ENCODE peak calls at places on chromosomes 7 and 10, in nine cellular contexts. One of them, this sample, is unnamed.

GRCh38 chr7:958221-959200 is 4.0 kb upstream of the ADAP1 start:
- DNase-seq in heart right ventricle: no peak
- DNase-seq in foreskin fibroblast: no peak
- DNase-seq in cardiac muscle cell: no peak
- DNase-seq in CD8-positive, alpha-beta memory T cell: no peak
- DNase-seq in Caco-2: no peak
- DNase-seq in OCI-LY7: no peak
- DNase-seq in A549: no peak
- DNase-seq in lower lobe of right lung: peak; percentile 32
- DNase-seq in this sample: peak; percentile 67

GRCh38 chr10:118738422-118738821 is 16.3 kb downstream of the CACUL1 start:
- DNase-seq in heart right ventricle: no peak
- DNase-seq in CD8-positive, alpha-beta memory T cell: no peak
- DNase-seq in lower lobe of right lung: no peak
- DNase-seq in A549: no peak
- DNase-seq in OCI-LY7: no peak
- DNase-seq in cardiac muscle cell: no peak
- DNase-seq in Caco-2: no peak
- DNase-seq in foreskin fibroblast: no peak
- DNase-seq in this sample: no peak

GRCh38 chr7:36304099-36304425 is 85.6 kb upstream of the ANLN start:
- DNase-seq in A549: no peak
- DNase-seq in lower lobe of right lung: no peak
- DNase-seq in OCI-LY7: no peak
- DNase-seq in CD8-positive, alpha-beta memory T cell: no peak
- DNase-seq in foreskin fibroblast: no peak
- DNase-seq in Caco-2: no peak
- DNase-seq in heart right ventricle: no peak
- DNase-seq in cardiac muscle cell: no peak
- DNase-seq in this sample: no peak

GRCh38 chr7:18402488-18403183 is 92.9 kb upstream of the HDAC9 start:
- DNase-seq in cardiac muscle cell: no peak
- DNase-seq in lower lobe of right lung: no peak
- DNase-seq in OCI-LY7: no peak
- DNase-seq in CD8-positive, alpha-beta memory T cell: no peak
- DNase-seq in heart right ventricle: no peak
- DNase-seq in foreskin fibroblast: no peak
- DNase-seq in Caco-2: no peak
- DNase-seq in A549: no peak
- DNase-seq in this sample: no peak

GRCh38 chr7:107469836-107470416 is at the start of gene GPR22:
- DNase-seq in lower lobe of right lung: no peak
- DNase-seq in CD8-positive, alpha-beta memory T cell: no peak
- DNase-seq in cardiac muscle cell: no peak
- DNase-seq in Caco-2: no peak
- DNase-seq in foreskin fibroblast: no peak
- DNase-seq in OCI-LY7: no peak
- DNase-seq in A549: no peak
- DNase-seq in heart right ventricle: no peak
- DNase-seq in this sample: no peak

GRCh38 chr7:29485376-29486190 is 78.1 kb upstream of the PRR15 start:
- DNase-seq in heart right ventricle: no peak
- DNase-seq in Caco-2: no peak
- DNase-seq in CD8-positive, alpha-beta memory T cell: no peak
- DNase-seq in OCI-LY7: no peak
- DNase-seq in A549: no peak
- DNase-seq in cardiac muscle cell: no peak
- DNase-seq in foreskin fibroblast: no peak
- DNase-seq in lower lobe of right lung: no peak
- DNase-seq in this sample: no peak

GRCh38 chr7:54877683-54878082 is 118.7 kb upstream of the SEC61G start:
- DNase-seq in CD8-positive, alpha-beta memory T cell: no peak
- DNase-seq in foreskin fibroblast: no peak
- DNase-seq in A549: no peak
- DNase-seq in lower lobe of right lung: no peak
- DNase-seq in cardiac muscle cell: no peak
- DNase-seq in OCI-LY7: no peak
- DNase-seq in Caco-2: no peak
- DNase-seq in heart right ventricle: no peak
- DNase-seq in this sample: no peak

GRCh38 chr10:105969884-105970377 is 1194.6 kb downstream of the SORCS1 start:
- DNase-seq in heart right ventricle: no peak
- DNase-seq in lower lobe of right lung: no peak
- DNase-seq in OCI-LY7: no peak
- DNase-seq in CD8-positive, alpha-beta memory T cell: no peak
- DNase-seq in foreskin fibroblast: no peak
- DNase-seq in A549: no peak
- DNase-seq in Caco-2: no peak
- DNase-seq in cardiac muscle cell: no peak
- DNase-seq in this sample: no peak

GRCh38 chr7:28068811-28069216 is 111.8 kb downstream of the JAZF1 start:
- DNase-seq in OCI-LY7: no peak
- DNase-seq in Caco-2: no peak
- DNase-seq in foreskin fibroblast: peak; percentile 51
- DNase-seq in cardiac muscle cell: no peak
- DNase-seq in lower lobe of right lung: no peak
- DNase-seq in A549: peak; percentile 24
- DNase-seq in CD8-positive, alpha-beta memory T cell: no peak
- DNase-seq in heart right ventricle: no peak
- DNase-seq in this sample: no peak

GRCh38 chr7:155587486-155587885 is 41.1 kb upstream of the CNPY1 start:
- DNase-seq in heart right ventricle: no peak
- DNase-seq in A549: no peak
- DNase-seq in Caco-2: no peak
- DNase-seq in CD8-positive, alpha-beta memory T cell: no peak
- DNase-seq in cardiac muscle cell: no peak
- DNase-seq in OCI-LY7: no peak
- DNase-seq in foreskin fibroblast: no peak
- DNase-seq in lower lobe of right lung: no peak
- DNase-seq in this sample: peak; percentile 62

GRCh38 chr10:86315543-86315942 is 51.1 kb downstream of the GRID1 start:
- DNase-seq in Caco-2: no peak
- DNase-seq in CD8-positive, alpha-beta memory T cell: no peak
- DNase-seq in A549: no peak
- DNase-seq in cardiac muscle cell: no peak
- DNase-seq in heart right ventricle: no peak
- DNase-seq in OCI-LY7: no peak
- DNase-seq in lower lobe of right lung: no peak
- DNase-seq in foreskin fibroblast: no peak
- DNase-seq in this sample: peak; percentile 3

GRCh38 chr7:51138121-51139085 is 178.2 kb downstream of the COBL start:
- DNase-seq in Caco-2: no peak
- DNase-seq in A549: no peak
- DNase-seq in cardiac muscle cell: no peak
- DNase-seq in CD8-positive, alpha-beta memory T cell: no peak
- DNase-seq in foreskin fibroblast: no peak
- DNase-seq in OCI-LY7: no peak
- DNase-seq in lower lobe of right lung: no peak
- DNase-seq in heart right ventricle: no peak
- DNase-seq in this sample: no peak

GRCh38 chr7:119957335-119957734 is 315.6 kb upstream of the KCND2 start:
- DNase-seq in OCI-LY7: no peak
- DNase-seq in A549: no peak
- DNase-seq in Caco-2: no peak
- DNase-seq in foreskin fibroblast: no peak
- DNase-seq in heart right ventricle: no peak
- DNase-seq in lower lobe of right lung: no peak
- DNase-seq in CD8-positive, alpha-beta memory T cell: no peak
- DNase-seq in cardiac muscle cell: no peak
- DNase-seq in this sample: no peak

GRCh38 chr10:124641282-124642075 is 102.7 kb downstream of the FAM53B start:
- DNase-seq in lower lobe of right lung: no peak
- DNase-seq in Caco-2: no peak
- DNase-seq in A549: no peak
- DNase-seq in OCI-LY7: no peak
- DNase-seq in foreskin fibroblast: peak; percentile 63
- DNase-seq in cardiac muscle cell: no peak
- DNase-seq in heart right ventricle: peak; percentile 77
- DNase-seq in CD8-positive, alpha-beta memory T cell: peak; percentile 49
- DNase-seq in this sample: peak; percentile 76

GRCh38 chr10:113859261-113859660 is 4.8 kb downstream of the NHLRC2 start:
- DNase-seq in foreskin fibroblast: no peak
- DNase-seq in OCI-LY7: no peak
- DNase-seq in Caco-2: no peak
- DNase-seq in lower lobe of right lung: no peak
- DNase-seq in heart right ventricle: no peak
- DNase-seq in A549: no peak
- DNase-seq in cardiac muscle cell: no peak
- DNase-seq in CD8-positive, alpha-beta memory T cell: no peak
- DNase-seq in this sample: no peak
- H3K4me3 ChIP-seq in foreskin fibroblast: no peak overlapping the region
- H3K4me3 ChIP-seq in OCI-LY7: peak overlapping the region; percentile 26
- H3K4me3 ChIP-seq in Caco-2: no peak overlapping the region
- H3K4me3 ChIP-seq in lower lobe of right lung: no peak overlapping the region
- H3K4me3 ChIP-seq in heart right ventricle: no peak overlapping the region
- H3K4me3 ChIP-seq in A549: no peak overlapping the region
- H3K4me3 ChIP-seq in cardiac muscle cell: no peak overlapping the region
- H3K4me3 ChIP-seq in CD8-positive, alpha-beta memory T cell: no peak overlapping the region
- H3K4me3 ChIP-seq in this sample: no peak overlapping the region

GRCh38 chr7:122305475-122306319 is 1.1 kb upstream of the FEZF1 start:
- DNase-seq in foreskin fibroblast: no peak
- DNase-seq in heart right ventricle: no peak
- DNase-seq in CD8-positive, alpha-beta memory T cell: no peak
- DNase-seq in A549: no peak
- DNase-seq in Caco-2: no peak
- DNase-seq in lower lobe of right lung: no peak
- DNase-seq in cardiac muscle cell: peak; percentile 43
- DNase-seq in OCI-LY7: no peak
- DNase-seq in this sample: peak; percentile 66
- H3K4me3 ChIP-seq in foreskin fibroblast: no peak overlapping the region
- H3K4me3 ChIP-seq in heart right ventricle: peak overlapping the region; percentile 39
- H3K4me3 ChIP-seq in CD8-positive, alpha-beta memory T cell: no peak overlapping the region
- H3K4me3 ChIP-seq in A549: no peak overlapping the region
- H3K4me3 ChIP-seq in Caco-2: peak overlapping the region; percentile 27
- H3K4me3 ChIP-seq in lower lobe of right lung: peak overlapping the region; percentile 28
- H3K4me3 ChIP-seq in cardiac muscle cell: peak overlapping the region; percentile 20
- H3K4me3 ChIP-seq in OCI-LY7: no peak overlapping the region
- H3K4me3 ChIP-seq in this sample: no peak overlapping the region

GRCh38 chr7:21544303-21544656 is 1.4 kb downstream of the DNAH11 start:
- DNase-seq in foreskin fibroblast: no peak
- DNase-seq in lower lobe of right lung: no peak
- DNase-seq in A549: no peak
- DNase-seq in heart right ventricle: no peak
- DNase-seq in CD8-positive, alpha-beta memory T cell: no peak
- DNase-seq in Caco-2: no peak
- DNase-seq in OCI-LY7: no peak
- DNase-seq in cardiac muscle cell: no peak
- DNase-seq in this sample: no peak
- H3K4me3 ChIP-seq in foreskin fibroblast: no peak overlapping the region
- H3K4me3 ChIP-seq in lower lobe of right lung: no peak overlapping the region
- H3K4me3 ChIP-seq in A549: no peak overlapping the region
- H3K4me3 ChIP-seq in heart right ventricle: no peak overlapping the region
- H3K4me3 ChIP-seq in CD8-positive, alpha-beta memory T cell: no peak overlapping the region
- H3K4me3 ChIP-seq in Caco-2: no peak overlapping the region
- H3K4me3 ChIP-seq in OCI-LY7: no peak overlapping the region
- H3K4me3 ChIP-seq in cardiac muscle cell: no peak overlapping the region
- H3K4me3 ChIP-seq in this sample: no peak overlapping the region

GRCh38 chr7:3246133-3246532 is 54.9 kb upstream of the SDK1 start:
- DNase-seq in CD8-positive, alpha-beta memory T cell: no peak
- DNase-seq in heart right ventricle: no peak
- DNase-seq in cardiac muscle cell: peak; percentile 33
- DNase-seq in OCI-LY7: no peak
- DNase-seq in lower lobe of right lung: no peak
- DNase-seq in foreskin fibroblast: no peak
- DNase-seq in A549: no peak
- DNase-seq in Caco-2: no peak
- DNase-seq in this sample: no peak
- H3K4me3 ChIP-seq in CD8-positive, alpha-beta memory T cell: no peak overlapping the region
- H3K4me3 ChIP-seq in heart right ventricle: no peak overlapping the region
- H3K4me3 ChIP-seq in cardiac muscle cell: no peak overlapping the region
- H3K4me3 ChIP-seq in OCI-LY7: no peak overlapping the region
- H3K4me3 ChIP-seq in lower lobe of right lung: no peak overlapping the region
- H3K4me3 ChIP-seq in foreskin fibroblast: no peak overlapping the region
- H3K4me3 ChIP-seq in A549: no peak overlapping the region
- H3K4me3 ChIP-seq in Caco-2: no peak overlapping the region
- H3K4me3 ChIP-seq in this sample: no peak overlapping the region